ENCODE peak calls at places on chromosome 14, in seven cellular contexts. E is CD8-positive, alpha-beta memory T cell; X is A549; U is osteoblast; T is CD8-positive, alpha-beta T cell; G is mammary epithelial cell; F is sigmoid colon. L is an unnamed sample.

GRCh38 chr14:88592016-88592415 is 29.2 kb downstream of the ZC3H14 start:
- DNase-seq in E (no peak), X (no peak), U (no peak), T (no peak), G (no peak), F (no peak), L (no peak)

GRCh38 chr14:101820283-101820798 is 58.8 kb downstream of the PPP2R5C start:
- DNase-seq in E (no peak), X (no peak), U (no peak), T (peak; percentile 69), G (no peak), F (no peak), L (no peak)

GRCh38 chr14:105281354-105282097 is 19.3 kb downstream of the BRF1 start:
- DNase-seq in E (no peak), X (peak; percentile 76), U (peak; percentile 95), T (no peak), G (peak; percentile 58), F (no peak), L (peak; percentile 73)

GRCh38 chr14:31781578-31781977 is 220.4 kb downstream of the NUBPL start:
- DNase-seq in E (no peak), X (peak; percentile 26), U (no peak), T (no peak), G (peak; percentile 5), F (no peak), L (no peak)

GRCh38 chr14:101353422-101353821 is 207.9 kb upstream of the DIO3 start:
- DNase-seq in E (no peak), X (no peak), U (no peak), T (peak; percentile 5), G (no peak), F (no peak), L (no peak)

GRCh38 chr14:105853907-105854599 is 327.7 kb downstream of the TMEM121 start:
- DNase-seq in E (no peak), X (no peak), U (peak; percentile 52), T (no peak), G (no peak), F (peak; percentile 55), L (no peak)

GRCh38 chr14:104601786-104602185 is 2.8 kb downstream of the TMEM179 start:
- DNase-seq in E (no peak), X (peak; percentile 45), U (peak; percentile 67), T (no peak), G (no peak), F (peak; percentile 60), L (no peak)

GRCh38 chr14:60179296-60179924 is 14.2 kb upstream of the DHRS7 start:
- DNase-seq in E (no peak), X (peak; percentile 21), U (no peak), T (no peak), G (peak; percentile 88), F (no peak), L (peak; percentile 21)

GRCh38 chr14:61296707-61297502 is 15.8 kb upstream of the TMEM30B start:
- DNase-seq in E (no peak), X (peak; percentile 49), U (no peak), T (no peak), G (peak; percentile 37), F (no peak), L (peak; percentile 75)

GRCh38 chr14:76930549-76930948 is 98.0 kb downstream of the IRF2BPL start:
- DNase-seq in E (no peak), X (no peak), U (no peak), T (no peak), G (no peak), F (no peak), L (no peak)

DNA sequence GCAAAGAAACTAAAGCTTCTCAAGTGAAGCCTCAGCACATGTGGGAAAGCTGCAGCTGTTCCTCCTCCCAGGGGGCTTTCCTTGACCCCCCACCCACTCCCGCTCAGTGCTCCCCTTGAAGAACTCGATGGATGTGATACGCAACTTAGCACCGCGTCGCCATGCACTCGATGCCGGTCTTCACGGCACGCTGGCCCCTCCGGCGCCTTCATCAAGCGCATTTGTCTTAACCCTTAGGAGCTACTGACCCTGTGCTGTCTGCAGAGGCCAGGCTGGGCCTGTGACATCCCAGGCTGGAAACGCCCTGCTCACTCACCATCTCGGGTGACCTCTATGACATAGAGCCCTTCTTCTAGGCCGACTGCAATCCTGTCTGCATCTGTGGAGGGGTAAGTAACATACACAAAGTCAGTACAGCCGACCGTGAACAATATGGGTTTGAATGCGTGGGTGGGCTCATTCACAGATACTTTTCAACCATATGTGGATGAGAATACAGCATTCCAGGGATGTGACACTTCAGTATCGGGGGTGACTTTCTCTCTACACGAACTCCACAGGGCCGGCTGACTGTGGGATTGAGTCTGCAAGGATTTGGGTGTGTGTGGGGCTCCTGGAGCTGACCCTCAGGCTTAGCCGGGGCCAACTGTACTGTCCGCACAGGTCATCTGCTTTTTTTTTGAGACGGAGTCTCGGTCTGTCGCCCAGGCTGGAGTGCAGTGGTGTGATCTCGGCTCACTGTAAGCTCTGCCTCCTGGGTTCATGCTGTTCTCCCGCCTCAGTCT is 23.1 kb downstream of the AMN start:
- DNase-seq in E (no peak), X (no peak), U (peak; percentile 85), T (no peak), G (no peak), F (no peak), L (no peak)
- H3K4me1 ChIP-seq in E (peaks cover 21% of the 10 kb centered on the region), X (peaks cover 8% of the 10 kb centered on the region), U (no peaks in the 10 kb centered on the region), T (peaks cover 26% of the 10 kb centered on the region), G (peaks cover 12% of the 10 kb centered on the region), F (no peaks in the 10 kb centered on the region), L (peaks cover 10% of the 10 kb centered on the region)

GRCh38 chr14:50828738-50829471 is 2.1 kb downstream of the NIN start:
- DNase-seq in E (no peak), X (no peak), U (peak; percentile 49), T (no peak), G (no peak), F (no peak), L (no peak)
- H3K4me1 ChIP-seq in E (peaks cover 62% of the 10 kb centered on the region), X (peaks cover 16% of the 10 kb centered on the region), U (peaks cover 17% of the 10 kb centered on the region), T (peaks cover 59% of the 10 kb centered on the region), G (peaks cover 22% of the 10 kb centered on the region), F (no peaks in the 10 kb centered on the region), L (peaks cover 26% of the 10 kb centered on the region)

DNA sequence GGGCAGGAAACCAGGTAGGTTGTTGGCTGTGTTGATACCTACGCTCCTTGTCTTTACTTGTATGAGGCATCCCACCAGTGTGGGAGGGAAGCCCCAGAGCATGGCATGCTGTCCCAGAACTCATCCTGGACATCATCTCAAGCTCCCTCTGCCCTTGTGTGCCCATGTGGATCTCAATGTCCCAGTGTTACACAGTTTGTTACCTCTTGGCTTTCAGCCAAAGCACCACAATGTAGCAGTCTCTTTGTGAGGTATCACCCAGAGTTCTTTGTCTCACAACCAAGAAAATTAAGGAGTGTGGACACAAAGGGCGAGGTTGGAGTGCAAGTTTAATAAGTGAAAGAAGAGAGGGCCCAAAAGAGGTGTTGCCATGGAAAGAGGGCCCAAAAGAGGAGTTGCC is 43.1 kb upstream of the CDKN3 start:
- DNase-seq in E (no peak), X (no peak), U (no peak), T (no peak), G (no peak), F (no peak), L (no peak)
- H3K4me1 ChIP-seq in E (no peaks in the 10 kb centered on the region), X (no peaks in the 10 kb centered on the region), U (peaks cover 10% of the 10 kb centered on the region), T (no peaks in the 10 kb centered on the region), G (peaks cover 7% of the 10 kb centered on the region), F (no peaks in the 10 kb centered on the region), L (peaks cover 18% of the 10 kb centered on the region)

GRCh38 chr14:73753043-73753886 is 39.1 kb upstream of the PNMA1 start:
- DNase-seq in E (no peak), X (no peak), U (peak; percentile 82), T (no peak), G (no peak), F (peak; percentile 81), L (no peak)

GRCh38 chr14:73753887-73754880 is 40.0 kb upstream of the PNMA1 start:
- DNase-seq in E (no peak), X (no peak), U (peak; percentile 92), T (no peak), G (no peak), F (peak; percentile 83), L (peak; percentile 58)

GRCh38 chr14:73755434-73756014 is 41.3 kb upstream of the PNMA1 start:
- DNase-seq in E (no peak), X (no peak), U (peak; percentile 61), T (no peak), G (peak; percentile 70), F (peak; percentile 84), L (peak; percentile 29)

GRCh38 chr14:73757381-73757780 is 43.2 kb upstream of the PNMA1 start:
- DNase-seq in E (no peak), X (no peak), U (no peak), T (no peak), G (no peak), F (no peak), L (no peak)

GRCh38 chr14:73754911-73755360 is 40.8 kb upstream of the PNMA1 start:
- DNase-seq in E (no peak), X (no peak), U (peak; percentile 91), T (no peak), G (no peak), F (peak; percentile 90), L (peak; percentile 66)
- H3K4me1 ChIP-seq in E (peaks cover 86% of the 10 kb centered on the region), X (peaks cover 87% of the 10 kb centered on the region), U (peaks cover 74% of the 10 kb centered on the region), T (peaks cover 89% of the 10 kb centered on the region), G (peaks cover 76% of the 10 kb centered on the region), F (no peaks in the 10 kb centered on the region), L (peaks cover 86% of the 10 kb centered on the region)

GRCh38 chr14:69632154-69632553 is 20.8 kb downstream of the SUSD6 start:
- DNase-seq in E (no peak), X (no peak), U (no peak), T (no peak), G (no peak), F (no peak), L (no peak)

GRCh38 chr14:69631509-69631908 is 20.1 kb downstream of the SUSD6 start:
- DNase-seq in E (no peak), X (no peak), U (no peak), T (no peak), G (no peak), F (no peak), L (no peak)

GRCh38 chr14:69632752-69633151 is 21.4 kb downstream of the SUSD6 start:
- DNase-seq in E (no peak), X (no peak), U (no peak), T (no peak), G (no peak), F (no peak), L (no peak)

GRCh38 chr14:69634871-69635270 is 23.5 kb downstream of the SUSD6 start:
- DNase-seq in E (no peak), X (no peak), U (peak; percentile 62), T (no peak), G (no peak), F (no peak), L (no peak)

DNA sequence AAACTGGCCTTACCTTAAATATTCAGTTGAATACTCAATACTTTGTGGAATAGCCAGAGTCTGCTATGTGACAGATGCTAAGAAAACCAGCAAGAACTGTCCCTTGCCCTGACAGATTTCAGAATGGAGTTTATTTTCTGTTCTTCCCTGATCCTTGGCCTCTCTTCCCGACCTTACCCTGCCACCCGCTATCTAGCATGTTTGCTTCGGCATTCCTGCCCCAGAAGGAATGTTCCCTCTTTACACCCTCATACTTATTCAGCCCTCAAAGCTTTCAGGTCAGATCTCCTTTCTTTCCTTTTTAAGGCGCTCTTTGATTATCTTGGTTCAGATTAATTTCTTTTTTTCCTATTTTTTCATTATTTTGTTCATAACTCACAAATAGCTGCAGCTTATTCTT is 21.8 kb downstream of the SUSD6 start:
- DNase-seq in E (no peak), X (no peak), U (no peak), T (no peak), G (no peak), F (no peak), L (no peak)
- H3K4me1 ChIP-seq in E (peaks cover 93% of the 10 kb centered on the region), X (peaks cover 17% of the 10 kb centered on the region), U (peaks cover 43% of the 10 kb centered on the region), T (peaks cover 72% of the 10 kb centered on the region), G (peaks cover 51% of the 10 kb centered on the region), F (no peaks in the 10 kb centered on the region), L (peaks cover 56% of the 10 kb centered on the region)